ENCODE peak calls at places on chromosome 19, in five cellular contexts. One of them, this sample, is unnamed.

GRCh38 chr19:29549105-29550070 is 23.6 kb downstream of the VSTM2B start:
- DNase-seq in brain microvascular endothelial cell: no peak
- DNase-seq in NCI-H748 treated with DMSO at 0.1 percent for 48 hours: no peak
- DNase-seq in AG09309: no peak
- DNase-seq in heart right ventricle: no peak
- DNase-seq in this sample: no peak

GRCh38 chr19:21468791-21469190 is 36.6 kb upstream of the ZNF429 start:
- DNase-seq in AG09309: no peak
- DNase-seq in brain microvascular endothelial cell: no peak
- DNase-seq in NCI-H748 treated with DMSO at 0.1 percent for 48 hours: no peak
- DNase-seq in heart right ventricle: no peak
- DNase-seq in this sample: no peak

GRCh38 chr19:8306235-8307054 is 1.7 kb downstream of the CD320 start:
- DNase-seq in brain microvascular endothelial cell: no peak
- DNase-seq in NCI-H748 treated with DMSO at 0.1 percent for 48 hours: no peak
- DNase-seq in AG09309: no peak
- DNase-seq in heart right ventricle: peak; percentile 3
- DNase-seq in this sample: no peak

GRCh38 chr19:19541572-19541971 is 3.5 kb downstream of the CILP2 start:
- DNase-seq in brain microvascular endothelial cell: no peak
- DNase-seq in heart right ventricle: no peak
- DNase-seq in NCI-H748 treated with DMSO at 0.1 percent for 48 hours: no peak
- DNase-seq in AG09309: no peak
- DNase-seq in this sample: no peak

GRCh38 chr19:42301646-42302204 is at the start of gene PRR19:
- DNase-seq in heart right ventricle: no peak
- DNase-seq in NCI-H748 treated with DMSO at 0.1 percent for 48 hours: no peak
- DNase-seq in AG09309: no peak
- DNase-seq in brain microvascular endothelial cell: no peak
- DNase-seq in this sample: no peak

GRCh38 chr19:6481541-6482342 is at the start of gene DENND1C:
- DNase-seq in heart right ventricle: no peak
- DNase-seq in AG09309: no peak
- DNase-seq in NCI-H748 treated with DMSO at 0.1 percent for 48 hours: no peak
- DNase-seq in brain microvascular endothelial cell: no peak
- DNase-seq in this sample: no peak

GRCh38 chr19:42140125-42140754 is 8.0 kb upstream of the POU2F2 start:
- DNase-seq in heart right ventricle: peak; percentile 72
- DNase-seq in AG09309: no peak
- DNase-seq in NCI-H748 treated with DMSO at 0.1 percent for 48 hours: no peak
- DNase-seq in brain microvascular endothelial cell: peak; percentile 59
- DNase-seq in this sample: no peak

GRCh38 chr19:6803036-6803404 is 30.5 kb downstream of the VAV1 start:
- DNase-seq in heart right ventricle: no peak
- DNase-seq in brain microvascular endothelial cell: no peak
- DNase-seq in AG09309: no peak
- DNase-seq in NCI-H748 treated with DMSO at 0.1 percent for 48 hours: no peak
- DNase-seq in this sample: no peak

GRCh38 chr19:7540761-7541480 is 5.4 kb downstream of the PNPLA6 start:
- DNase-seq in brain microvascular endothelial cell: no peak
- DNase-seq in heart right ventricle: no peak
- DNase-seq in NCI-H748 treated with DMSO at 0.1 percent for 48 hours: no peak
- DNase-seq in AG09309: no peak
- DNase-seq in this sample: no peak

GRCh38 chr19:30160996-30161655 is 211.1 kb upstream of the ZNF536 start:
- DNase-seq in brain microvascular endothelial cell: no peak
- DNase-seq in heart right ventricle: no peak
- DNase-seq in AG09309: no peak
- DNase-seq in NCI-H748 treated with DMSO at 0.1 percent for 48 hours: no peak
- DNase-seq in this sample: no peak

GRCh38 chr19:7925171-7925837 is 631 bp downstream of the CTXN1 start:
- DNase-seq in brain microvascular endothelial cell: peak; percentile 63
- DNase-seq in heart right ventricle: peak; percentile 60
- DNase-seq in NCI-H748 treated with DMSO at 0.1 percent for 48 hours: peak; percentile 4
- DNase-seq in AG09309: no peak
- DNase-seq in this sample: no peak

GRCh38 chr19:46442808-46443450 is 14.2 kb upstream of the PNMA8C start:
- DNase-seq in brain microvascular endothelial cell: peak; percentile 59
- DNase-seq in AG09309: no peak
- DNase-seq in NCI-H748 treated with DMSO at 0.1 percent for 48 hours: no peak
- DNase-seq in heart right ventricle: no peak
- DNase-seq in this sample: peak; percentile 14

GRCh38 chr19:5492813-5493409 is 37.7 kb downstream of the ZNRF4 start:
- DNase-seq in brain microvascular endothelial cell: no peak
- DNase-seq in heart right ventricle: no peak
- DNase-seq in AG09309: no peak
- DNase-seq in NCI-H748 treated with DMSO at 0.1 percent for 48 hours: no peak
- DNase-seq in this sample: no peak

GRCh38 chr19:35899547-35900214 is 659 bp downstream of the NFKBID start:
- DNase-seq in NCI-H748 treated with DMSO at 0.1 percent for 48 hours: peak; percentile 41
- DNase-seq in heart right ventricle: peak; percentile 83
- DNase-seq in brain microvascular endothelial cell: peak; percentile 50
- DNase-seq in AG09309: no peak
- DNase-seq in this sample: peak; percentile 23

GRCh38 chr19:15378529-15379082 is 981 bp downstream of the AKAP8 start:
- DNase-seq in AG09309: no peak
- DNase-seq in brain microvascular endothelial cell: peak; percentile 47
- DNase-seq in NCI-H748 treated with DMSO at 0.1 percent for 48 hours: no peak
- DNase-seq in heart right ventricle: no peak
- DNase-seq in this sample: peak; percentile 25

GRCh38 chr19:33750587-33751385 is 45.9 kb upstream of the KCTD15 start:
- DNase-seq in NCI-H748 treated with DMSO at 0.1 percent for 48 hours: no peak
- DNase-seq in AG09309: no peak
- DNase-seq in heart right ventricle: no peak
- DNase-seq in brain microvascular endothelial cell: no peak
- DNase-seq in this sample: no peak

GRCh38 chr19:24072720-24073119 is 14.3 kb upstream of the ZNF254 start:
- DNase-seq in brain microvascular endothelial cell: no peak
- DNase-seq in heart right ventricle: no peak
- DNase-seq in AG09309: no peak
- DNase-seq in NCI-H748 treated with DMSO at 0.1 percent for 48 hours: no peak
- DNase-seq in this sample: no peak